ENCODE peak calls at places on chromosomes 6 and 20, in eight cellular contexts. One of them, this sample, is unnamed.

GRCh38 chr20:63212792-63213191 is 3.1 kb downstream of the YTHDF1 start:
- DNase-seq in foreskin fibroblast: no peak
- DNase-seq in astrocyte: no peak
- DNase-seq in heart left ventricle: no peak
- DNase-seq in osteoblast: peak; percentile 55
- DNase-seq in epithelial cell of esophagus: peak; percentile 85
- DNase-seq in DND-41: no peak
- DNase-seq in astrocyte of the cerebellum: no peak
- DNase-seq in this sample: no peak

GRCh38 chr20:23656372-23656771 is 18.6 kb upstream of the CST3 start:
- DNase-seq in astrocyte: no peak
- DNase-seq in epithelial cell of esophagus: no peak
- DNase-seq in heart left ventricle: no peak
- DNase-seq in DND-41: no peak
- DNase-seq in foreskin fibroblast: no peak
- DNase-seq in astrocyte of the cerebellum: no peak
- DNase-seq in osteoblast: no peak
- DNase-seq in this sample: no peak

GRCh38 chr20:478010-478948 is 15.9 kb upstream of the TBC1D20 start:
- DNase-seq in DND-41: no peak
- DNase-seq in heart left ventricle: no peak
- DNase-seq in astrocyte of the cerebellum: no peak
- DNase-seq in epithelial cell of esophagus: peak; percentile 15
- DNase-seq in foreskin fibroblast: peak; percentile 35
- DNase-seq in astrocyte: peak; percentile 46
- DNase-seq in osteoblast: peak; percentile 68
- DNase-seq in this sample: peak; percentile 85

GRCh38 chr6:35318200-35318844 is 20.7 kb downstream of the DEF6 start:
- DNase-seq in foreskin fibroblast: peak; percentile 74
- DNase-seq in astrocyte: peak; percentile 58
- DNase-seq in osteoblast: peak; percentile 98
- DNase-seq in astrocyte of the cerebellum: peak; percentile 27
- DNase-seq in heart left ventricle: peak; percentile 82
- DNase-seq in epithelial cell of esophagus: peak; percentile 81
- DNase-seq in DND-41: no peak
- DNase-seq in this sample: peak; percentile 74

GRCh38 chr6:140538926-140539325 is 1164.5 kb upstream of the CITED2 start:
- DNase-seq in epithelial cell of esophagus: peak; percentile 33
- DNase-seq in heart left ventricle: no peak
- DNase-seq in astrocyte: peak; percentile 36
- DNase-seq in DND-41: no peak
- DNase-seq in osteoblast: peak; percentile 35
- DNase-seq in astrocyte of the cerebellum: no peak
- DNase-seq in foreskin fibroblast: no peak
- DNase-seq in this sample: no peak

GRCh38 chr6:160221423-160221822 is 37.2 kb downstream of the SLC22A2 start:
- DNase-seq in epithelial cell of esophagus: peak; percentile 68
- DNase-seq in astrocyte of the cerebellum: no peak
- DNase-seq in osteoblast: no peak
- DNase-seq in DND-41: no peak
- DNase-seq in heart left ventricle: no peak
- DNase-seq in foreskin fibroblast: no peak
- DNase-seq in astrocyte: no peak
- DNase-seq in this sample: peak; percentile 59

GRCh38 chr6:12422848-12423247 is 132.7 kb downstream of the EDN1 start:
- DNase-seq in astrocyte: no peak
- DNase-seq in epithelial cell of esophagus: no peak
- DNase-seq in astrocyte of the cerebellum: no peak
- DNase-seq in osteoblast: no peak
- DNase-seq in foreskin fibroblast: no peak
- DNase-seq in DND-41: no peak
- DNase-seq in heart left ventricle: no peak
- DNase-seq in this sample: no peak

GRCh38 chr20:61904456-61904855 is 161.2 kb downstream of the TAF4 start:
- DNase-seq in epithelial cell of esophagus: no peak
- DNase-seq in heart left ventricle: no peak
- DNase-seq in DND-41: no peak
- DNase-seq in astrocyte of the cerebellum: no peak
- DNase-seq in foreskin fibroblast: no peak
- DNase-seq in astrocyte: no peak
- DNase-seq in osteoblast: no peak
- DNase-seq in this sample: no peak

GRCh38 chr20:19566226-19566960 is 191.7 kb upstream of the RIN2 start:
- DNase-seq in foreskin fibroblast: no peak
- DNase-seq in astrocyte of the cerebellum: no peak
- DNase-seq in epithelial cell of esophagus: no peak
- DNase-seq in astrocyte: peak; percentile 0
- DNase-seq in heart left ventricle: no peak
- DNase-seq in DND-41: no peak
- DNase-seq in osteoblast: no peak
- DNase-seq in this sample: peak; percentile 21

DNA sequence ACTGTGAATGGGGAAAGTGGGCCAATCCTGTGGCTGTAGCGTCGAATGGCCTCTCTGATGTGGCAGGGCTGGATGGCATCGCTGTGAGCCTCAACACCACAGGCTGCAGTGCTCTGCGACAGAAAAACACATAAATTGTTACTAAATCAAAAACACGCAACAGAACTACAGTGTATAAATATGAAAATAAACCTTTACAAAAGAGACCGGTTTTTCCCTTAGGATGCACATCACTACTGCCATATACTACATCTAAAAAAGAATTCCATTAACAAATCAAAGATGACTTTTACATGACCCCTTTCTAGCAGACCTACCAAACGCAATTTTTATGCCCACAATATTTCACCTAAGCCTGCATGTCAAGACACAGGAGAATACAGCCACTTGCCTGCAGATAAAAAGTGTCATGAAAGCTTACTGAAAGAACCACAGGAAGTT is 395.5 kb upstream of the RUNX2 start:
- DNase-seq in DND-41: peak; percentile 57
- DNase-seq in heart left ventricle: no peak
- DNase-seq in osteoblast: no peak
- DNase-seq in astrocyte of the cerebellum: no peak
- DNase-seq in epithelial cell of esophagus: no peak
- DNase-seq in astrocyte: no peak
- DNase-seq in foreskin fibroblast: no peak
- DNase-seq in this sample: no peak
- H3K4me3 ChIP-seq in DND-41: peak overlapping the region; percentile 55
- H3K4me3 ChIP-seq in heart left ventricle: no peak overlapping the region
- H3K4me3 ChIP-seq in osteoblast: peak overlapping the region; percentile 16
- H3K4me3 ChIP-seq in astrocyte of the cerebellum: no peak overlapping the region
- H3K4me3 ChIP-seq in epithelial cell of esophagus: no peak overlapping the region
- H3K4me3 ChIP-seq in astrocyte: no peak overlapping the region
- H3K4me3 ChIP-seq in foreskin fibroblast: no peak overlapping the region
- H3K4me3 ChIP-seq in this sample: no peak overlapping the region

GRCh38 chr6:27890351-27891299 is 21.6 kb downstream of the OR2B2 start:
- DNase-seq in epithelial cell of esophagus: peak; percentile 94
- DNase-seq in foreskin fibroblast: peak; percentile 89
- DNase-seq in astrocyte of the cerebellum: peak; percentile 87
- DNase-seq in astrocyte: peak; percentile 95
- DNase-seq in heart left ventricle: peak; percentile 36
- DNase-seq in DND-41: peak; percentile 92
- DNase-seq in osteoblast: peak; percentile 94
- DNase-seq in this sample: peak; percentile 97

GRCh38 chr6:27889275-27889627 is 22.9 kb downstream of the OR2B2 start:
- DNase-seq in foreskin fibroblast: no peak
- DNase-seq in astrocyte: no peak
- DNase-seq in astrocyte of the cerebellum: no peak
- DNase-seq in epithelial cell of esophagus: no peak
- DNase-seq in osteoblast: no peak
- DNase-seq in heart left ventricle: no peak
- DNase-seq in DND-41: no peak
- DNase-seq in this sample: no peak

GRCh38 chr6:27888576-27888975 is 23.6 kb downstream of the OR2B2 start:
- DNase-seq in osteoblast: no peak
- DNase-seq in astrocyte of the cerebellum: no peak
- DNase-seq in epithelial cell of esophagus: no peak
- DNase-seq in heart left ventricle: no peak
- DNase-seq in DND-41: no peak
- DNase-seq in astrocyte: no peak
- DNase-seq in foreskin fibroblast: no peak
- DNase-seq in this sample: no peak

GRCh38 chr6:27891300-27891913 is 20.8 kb downstream of the OR2B2 start:
- DNase-seq in osteoblast: no peak
- DNase-seq in heart left ventricle: no peak
- DNase-seq in foreskin fibroblast: no peak
- DNase-seq in astrocyte: no peak
- DNase-seq in epithelial cell of esophagus: no peak
- DNase-seq in DND-41: no peak
- DNase-seq in astrocyte of the cerebellum: no peak
- DNase-seq in this sample: no peak

DNA sequence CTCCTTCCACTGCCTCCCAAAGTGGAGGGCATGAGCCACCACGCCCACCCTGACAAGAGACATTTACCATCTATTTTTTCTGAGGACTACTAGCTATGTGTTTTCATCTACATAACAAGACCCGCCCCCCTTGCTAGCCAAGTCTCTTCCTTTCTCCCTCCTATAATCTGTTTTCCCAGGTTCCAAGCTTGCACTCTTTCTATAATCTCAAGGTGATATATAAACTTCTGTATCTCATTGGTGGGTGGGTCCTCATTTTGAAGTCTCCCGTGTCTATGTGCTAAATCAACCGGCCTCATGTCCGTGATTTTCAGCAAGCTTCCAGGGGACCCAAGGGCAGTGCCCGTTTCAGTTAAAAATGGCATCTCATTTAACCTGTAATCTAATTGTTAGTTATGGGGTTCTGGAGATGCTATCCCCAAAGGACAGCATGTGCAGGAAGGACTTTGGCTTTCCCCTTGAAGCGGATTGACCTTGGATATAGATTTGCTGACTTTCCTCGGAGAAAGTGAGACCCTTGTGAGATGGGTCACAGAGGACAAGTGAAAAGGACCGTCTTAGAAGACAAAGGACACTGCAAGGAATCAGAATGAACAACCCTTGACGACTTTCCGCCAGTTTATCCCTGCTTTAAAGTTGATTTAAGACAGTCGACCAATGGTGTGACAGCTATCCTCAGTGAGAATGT is 22.4 kb downstream of the OR2B2 start:
- DNase-seq in astrocyte of the cerebellum: no peak
- DNase-seq in epithelial cell of esophagus: no peak
- DNase-seq in osteoblast: no peak
- DNase-seq in heart left ventricle: no peak
- DNase-seq in foreskin fibroblast: no peak
- DNase-seq in astrocyte: no peak
- DNase-seq in DND-41: peak; percentile 73
- DNase-seq in this sample: no peak
- H3K4me3 ChIP-seq in astrocyte of the cerebellum: peak overlapping the region; percentile 79
- H3K4me3 ChIP-seq in epithelial cell of esophagus: peak overlapping the region; percentile 59
- H3K4me3 ChIP-seq in osteoblast: peak overlapping the region; percentile 69
- H3K4me3 ChIP-seq in heart left ventricle: peak overlapping the region; percentile 45
- H3K4me3 ChIP-seq in foreskin fibroblast: peak overlapping the region; percentile 55
- H3K4me3 ChIP-seq in astrocyte: peak overlapping the region; percentile 98
- H3K4me3 ChIP-seq in DND-41: peak overlapping the region; percentile 66
- H3K4me3 ChIP-seq in this sample: peak overlapping the region; percentile 51

DNA sequence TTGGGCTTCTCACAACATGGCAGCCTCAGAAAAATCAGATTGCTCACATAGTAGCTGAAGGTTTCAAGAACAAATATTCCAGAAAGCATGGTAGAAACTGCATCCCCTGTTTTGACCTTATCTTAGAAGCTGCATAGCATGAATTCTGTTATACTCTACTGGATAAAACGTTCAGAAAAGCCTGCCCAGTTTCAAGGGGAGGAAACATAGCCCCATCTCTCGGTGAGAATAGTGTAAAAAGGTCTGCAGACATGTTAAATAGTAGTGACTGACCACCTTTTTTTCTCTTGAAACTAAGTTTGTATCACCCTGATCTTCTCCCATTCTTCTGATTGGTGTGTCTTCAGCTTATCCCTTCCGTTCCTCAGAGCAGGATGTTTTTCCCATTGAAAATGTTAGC is 50.0 kb downstream of the MARCKS start:
- DNase-seq in osteoblast: no peak
- DNase-seq in DND-41: no peak
- DNase-seq in heart left ventricle: no peak
- DNase-seq in astrocyte of the cerebellum: no peak
- DNase-seq in epithelial cell of esophagus: no peak
- DNase-seq in astrocyte: no peak
- DNase-seq in foreskin fibroblast: no peak
- DNase-seq in this sample: peak; percentile 66
- H3K4me3 ChIP-seq in osteoblast: no peak overlapping the region
- H3K4me3 ChIP-seq in DND-41: no peak overlapping the region
- H3K4me3 ChIP-seq in heart left ventricle: no peak overlapping the region
- H3K4me3 ChIP-seq in astrocyte of the cerebellum: no peak overlapping the region
- H3K4me3 ChIP-seq in epithelial cell of esophagus: no peak overlapping the region
- H3K4me3 ChIP-seq in astrocyte: no peak overlapping the region
- H3K4me3 ChIP-seq in foreskin fibroblast: no peak overlapping the region
- H3K4me3 ChIP-seq in this sample: no peak overlapping the region

DNA sequence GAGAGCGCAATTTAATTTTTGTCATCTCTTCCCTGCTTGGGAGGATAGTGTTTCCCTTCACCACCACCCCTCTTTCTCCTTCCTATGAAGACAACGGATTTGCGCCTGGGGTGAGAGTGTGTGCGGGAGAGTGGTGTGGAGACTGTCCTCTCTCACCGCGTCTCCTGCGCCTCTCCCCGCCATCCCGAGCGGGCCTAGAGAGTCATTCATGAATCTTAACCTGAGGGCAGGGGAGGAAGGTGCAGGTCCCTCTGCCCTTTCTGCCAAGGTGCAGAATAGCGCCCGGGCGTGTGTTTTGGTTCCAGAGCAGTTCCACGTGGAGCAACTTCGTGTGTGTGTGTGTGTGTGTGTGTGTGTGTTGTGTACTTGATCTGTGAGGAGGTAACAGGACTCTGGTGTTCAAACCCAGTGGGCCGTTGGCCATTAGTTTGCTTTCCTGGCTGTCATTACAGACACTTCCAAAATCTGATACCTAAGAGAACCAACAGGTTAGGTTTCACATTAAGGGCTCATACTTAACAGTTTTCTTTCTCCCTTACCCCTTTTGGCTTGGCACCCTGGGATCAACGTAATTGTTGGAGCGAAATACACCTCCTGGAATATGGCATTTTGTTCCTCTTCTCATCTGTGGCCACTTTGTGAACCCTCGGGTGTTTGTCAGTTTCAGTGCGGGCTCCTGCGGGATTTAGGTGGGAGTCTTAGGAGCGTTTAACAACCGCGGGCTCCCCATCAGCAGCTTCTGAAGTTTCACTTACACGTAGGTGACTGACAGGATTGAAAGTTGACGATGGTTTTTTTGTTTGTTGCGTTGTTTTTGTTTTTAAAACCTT is 1.8 kb downstream of the EYA4 start:
- DNase-seq in DND-41: no peak
- DNase-seq in foreskin fibroblast: no peak
- DNase-seq in osteoblast: peak; percentile 57
- DNase-seq in astrocyte: no peak
- DNase-seq in heart left ventricle: peak; percentile 13
- DNase-seq in epithelial cell of esophagus: peak; percentile 13
- DNase-seq in astrocyte of the cerebellum: no peak
- DNase-seq in this sample: no peak
- H3K4me3 ChIP-seq in DND-41: no peak overlapping the region
- H3K4me3 ChIP-seq in foreskin fibroblast: no peak overlapping the region
- H3K4me3 ChIP-seq in osteoblast: peak overlapping the region; percentile 73
- H3K4me3 ChIP-seq in astrocyte: peak overlapping the region; percentile 62
- H3K4me3 ChIP-seq in heart left ventricle: peak overlapping the region; percentile 65
- H3K4me3 ChIP-seq in epithelial cell of esophagus: peak overlapping the region; percentile 44
- H3K4me3 ChIP-seq in astrocyte of the cerebellum: peak overlapping the region; percentile 55
- H3K4me3 ChIP-seq in this sample: peak overlapping the region; percentile 43

GRCh38 chr6:110816677-110817076 is 1.4 kb upstream of the CDK19 start:
- DNase-seq in DND-41: peak; percentile 33
- DNase-seq in osteoblast: no peak
- DNase-seq in epithelial cell of esophagus: no peak
- DNase-seq in astrocyte of the cerebellum: no peak
- DNase-seq in heart left ventricle: peak; percentile 10
- DNase-seq in foreskin fibroblast: no peak
- DNase-seq in astrocyte: no peak
- DNase-seq in this sample: no peak
- H3K4me3 ChIP-seq in DND-41: peak overlapping the region; percentile 70
- H3K4me3 ChIP-seq in osteoblast: no peak overlapping the region
- H3K4me3 ChIP-seq in epithelial cell of esophagus: no peak overlapping the region
- H3K4me3 ChIP-seq in astrocyte of the cerebellum: no peak overlapping the region
- H3K4me3 ChIP-seq in heart left ventricle: peak overlapping the region; percentile 82
- H3K4me3 ChIP-seq in foreskin fibroblast: no peak overlapping the region
- H3K4me3 ChIP-seq in astrocyte: no peak overlapping the region
- H3K4me3 ChIP-seq in this sample: no peak overlapping the region

This sample was measured in fibroblast of pulmonary artery.